ENCODE peak calls at places on chromosome 4, in nine cellular contexts. One of them, this sample, is unnamed.

GRCh38 chr4:89300490-89300889 is 7.1 kb downstream of the GPRIN3 start:
- DNase-seq in ovary: no peak
- DNase-seq in epithelial cell of esophagus: no peak
- DNase-seq in occipital lobe: no peak
- DNase-seq in HFF-Myc: no peak
- DNase-seq in effector memory CD8-positive, alpha-beta T cell: no peak
- DNase-seq in activated CD4-positive, alpha-beta T cell treated with anti-CD3 and anti-CD28 coated beads, Interleukin-2, amount 10 ng/mL, durations not matched to agents 7 days and 5 days: no peak
- DNase-seq in memory B cell: no peak
- DNase-seq in RWPE1: no peak
- DNase-seq in this sample: no peak

GRCh38 chr4:82528074-82528473 is 33.7 kb downstream of the TMEM150C start:
- DNase-seq in ovary: no peak
- DNase-seq in epithelial cell of esophagus: no peak
- DNase-seq in occipital lobe: no peak
- DNase-seq in HFF-Myc: no peak
- DNase-seq in effector memory CD8-positive, alpha-beta T cell: no peak
- DNase-seq in activated CD4-positive, alpha-beta T cell treated with anti-CD3 and anti-CD28 coated beads, Interleukin-2, amount 10 ng/mL, durations not matched to agents 7 days and 5 days: no peak
- DNase-seq in memory B cell: no peak
- DNase-seq in RWPE1: no peak
- DNase-seq in this sample: no peak

GRCh38 chr4:41360911-41361830 is 104.4 kb downstream of the UCHL1 start:
- DNase-seq in ovary: peak; percentile 26
- DNase-seq in epithelial cell of esophagus: peak; percentile 32
- DNase-seq in occipital lobe: peak; percentile 51
- DNase-seq in HFF-Myc: no peak
- DNase-seq in effector memory CD8-positive, alpha-beta T cell: no peak
- DNase-seq in activated CD4-positive, alpha-beta T cell treated with anti-CD3 and anti-CD28 coated beads, Interleukin-2, amount 10 ng/mL, durations not matched to agents 7 days and 5 days: no peak
- DNase-seq in memory B cell: no peak
- DNase-seq in RWPE1: peak; percentile 50
- DNase-seq in this sample: peak; percentile 46

GRCh38 chr4:108926058-108926457 is 163.2 kb upstream of the ETNPPL start:
- DNase-seq in ovary: no peak
- DNase-seq in epithelial cell of esophagus: peak; percentile 2
- DNase-seq in occipital lobe: no peak
- DNase-seq in HFF-Myc: peak; percentile 12
- DNase-seq in effector memory CD8-positive, alpha-beta T cell: no peak
- DNase-seq in activated CD4-positive, alpha-beta T cell treated with anti-CD3 and anti-CD28 coated beads, Interleukin-2, amount 10 ng/mL, durations not matched to agents 7 days and 5 days: no peak
- DNase-seq in memory B cell: no peak
- DNase-seq in RWPE1: no peak
- DNase-seq in this sample: no peak

GRCh38 chr4:163911891-163912290 is 417.4 kb downstream of the TMA16 start:
- DNase-seq in ovary: no peak
- DNase-seq in epithelial cell of esophagus: no peak
- DNase-seq in occipital lobe: no peak
- DNase-seq in HFF-Myc: no peak
- DNase-seq in effector memory CD8-positive, alpha-beta T cell: no peak
- DNase-seq in activated CD4-positive, alpha-beta T cell treated with anti-CD3 and anti-CD28 coated beads, Interleukin-2, amount 10 ng/mL, durations not matched to agents 7 days and 5 days: no peak
- DNase-seq in memory B cell: no peak
- DNase-seq in RWPE1: no peak
- DNase-seq in this sample: no peak

GRCh38 chr4:144300616-144301015 is 160.1 kb upstream of the GYPA start:
- DNase-seq in ovary: no peak
- DNase-seq in epithelial cell of esophagus: peak; percentile 69
- DNase-seq in occipital lobe: no peak
- DNase-seq in HFF-Myc: no peak
- DNase-seq in effector memory CD8-positive, alpha-beta T cell: no peak
- DNase-seq in activated CD4-positive, alpha-beta T cell treated with anti-CD3 and anti-CD28 coated beads, Interleukin-2, amount 10 ng/mL, durations not matched to agents 7 days and 5 days: no peak
- DNase-seq in memory B cell: no peak
- DNase-seq in RWPE1: no peak
- DNase-seq in this sample: no peak

GRCh38 chr4:11232004-11232403 is 196.7 kb downstream of the HS3ST1 start:
- DNase-seq in ovary: no peak
- DNase-seq in epithelial cell of esophagus: no peak
- DNase-seq in occipital lobe: no peak
- DNase-seq in HFF-Myc: no peak
- DNase-seq in effector memory CD8-positive, alpha-beta T cell: no peak
- DNase-seq in activated CD4-positive, alpha-beta T cell treated with anti-CD3 and anti-CD28 coated beads, Interleukin-2, amount 10 ng/mL, durations not matched to agents 7 days and 5 days: no peak
- DNase-seq in memory B cell: no peak
- DNase-seq in RWPE1: no peak
- DNase-seq in this sample: peak; percentile 64

GRCh38 chr4:73620115-73620792 is at the start of gene RASSF6:
- DNase-seq in ovary: peak; percentile 22
- DNase-seq in epithelial cell of esophagus: peak; percentile 88
- DNase-seq in occipital lobe: no peak
- DNase-seq in HFF-Myc: no peak
- DNase-seq in effector memory CD8-positive, alpha-beta T cell: no peak
- DNase-seq in activated CD4-positive, alpha-beta T cell treated with anti-CD3 and anti-CD28 coated beads, Interleukin-2, amount 10 ng/mL, durations not matched to agents 7 days and 5 days: no peak
- DNase-seq in memory B cell: peak; percentile 22
- DNase-seq in RWPE1: peak; percentile 65
- DNase-seq in this sample: peak; percentile 79

GRCh38 chr4:121551881-121552280 is 144.9 kb downstream of the ANXA5 start:
- DNase-seq in ovary: no peak
- DNase-seq in epithelial cell of esophagus: no peak
- DNase-seq in occipital lobe: no peak
- DNase-seq in HFF-Myc: no peak
- DNase-seq in effector memory CD8-positive, alpha-beta T cell: no peak
- DNase-seq in activated CD4-positive, alpha-beta T cell treated with anti-CD3 and anti-CD28 coated beads, Interleukin-2, amount 10 ng/mL, durations not matched to agents 7 days and 5 days: no peak
- DNase-seq in memory B cell: no peak
- DNase-seq in RWPE1: no peak
- DNase-seq in this sample: no peak

GRCh38 chr4:176256921-176257320 is 12.1 kb downstream of the ASB5 start:
- DNase-seq in ovary: no peak
- DNase-seq in epithelial cell of esophagus: peak; percentile 15
- DNase-seq in occipital lobe: no peak
- DNase-seq in HFF-Myc: no peak
- DNase-seq in effector memory CD8-positive, alpha-beta T cell: no peak
- DNase-seq in activated CD4-positive, alpha-beta T cell treated with anti-CD3 and anti-CD28 coated beads, Interleukin-2, amount 10 ng/mL, durations not matched to agents 7 days and 5 days: no peak
- DNase-seq in memory B cell: no peak
- DNase-seq in RWPE1: no peak
- DNase-seq in this sample: no peak

GRCh38 chr4:169189372-169189771 is 81.4 kb downstream of the SH3RF1 start:
- DNase-seq in ovary: no peak
- DNase-seq in epithelial cell of esophagus: no peak
- DNase-seq in occipital lobe: no peak
- DNase-seq in HFF-Myc: no peak
- DNase-seq in effector memory CD8-positive, alpha-beta T cell: no peak
- DNase-seq in activated CD4-positive, alpha-beta T cell treated with anti-CD3 and anti-CD28 coated beads, Interleukin-2, amount 10 ng/mL, durations not matched to agents 7 days and 5 days: no peak
- DNase-seq in memory B cell: no peak
- DNase-seq in RWPE1: no peak
- DNase-seq in this sample: no peak

GRCh38 chr4:12791536-12791935 is 692.6 kb downstream of the RAB28 start:
- DNase-seq in ovary: no peak
- DNase-seq in epithelial cell of esophagus: no peak
- DNase-seq in occipital lobe: no peak
- DNase-seq in HFF-Myc: no peak
- DNase-seq in effector memory CD8-positive, alpha-beta T cell: no peak
- DNase-seq in activated CD4-positive, alpha-beta T cell treated with anti-CD3 and anti-CD28 coated beads, Interleukin-2, amount 10 ng/mL, durations not matched to agents 7 days and 5 days: no peak
- DNase-seq in memory B cell: no peak
- DNase-seq in RWPE1: no peak
- DNase-seq in this sample: no peak

GRCh38 chr4:16794816-16795445 is 103.5 kb downstream of the LDB2 start:
- DNase-seq in ovary: peak; percentile 15
- DNase-seq in epithelial cell of esophagus: peak; percentile 4
- DNase-seq in occipital lobe: peak; percentile 13
- DNase-seq in HFF-Myc: peak; percentile 30
- DNase-seq in effector memory CD8-positive, alpha-beta T cell: peak; percentile 9
- DNase-seq in activated CD4-positive, alpha-beta T cell treated with anti-CD3 and anti-CD28 coated beads, Interleukin-2, amount 10 ng/mL, durations not matched to agents 7 days and 5 days: peak; percentile 59
- DNase-seq in memory B cell: no peak
- DNase-seq in RWPE1: no peak
- DNase-seq in this sample: peak; percentile 45

GRCh38 chr4:10184051-10184450 is 67.5 kb upstream of the WDR1 start:
- DNase-seq in ovary: no peak
- DNase-seq in epithelial cell of esophagus: no peak
- DNase-seq in occipital lobe: no peak
- DNase-seq in HFF-Myc: no peak
- DNase-seq in effector memory CD8-positive, alpha-beta T cell: no peak
- DNase-seq in activated CD4-positive, alpha-beta T cell treated with anti-CD3 and anti-CD28 coated beads, Interleukin-2, amount 10 ng/mL, durations not matched to agents 7 days and 5 days: no peak
- DNase-seq in memory B cell: no peak
- DNase-seq in RWPE1: no peak
- DNase-seq in this sample: no peak

GRCh38 chr4:1446502-1447153 is 40.4 kb upstream of the NKX1-1 start:
- DNase-seq in ovary: no peak
- DNase-seq in epithelial cell of esophagus: no peak
- DNase-seq in occipital lobe: no peak
- DNase-seq in HFF-Myc: no peak
- DNase-seq in effector memory CD8-positive, alpha-beta T cell: no peak
- DNase-seq in activated CD4-positive, alpha-beta T cell treated with anti-CD3 and anti-CD28 coated beads, Interleukin-2, amount 10 ng/mL, durations not matched to agents 7 days and 5 days: no peak
- DNase-seq in memory B cell: no peak
- DNase-seq in RWPE1: no peak
- DNase-seq in this sample: no peak

GRCh38 chr4:168397611-168398169 is 79.1 kb upstream of the DDX60 start:
- DNase-seq in ovary: no peak
- DNase-seq in epithelial cell of esophagus: no peak
- DNase-seq in occipital lobe: no peak
- DNase-seq in HFF-Myc: no peak
- DNase-seq in effector memory CD8-positive, alpha-beta T cell: no peak
- DNase-seq in activated CD4-positive, alpha-beta T cell treated with anti-CD3 and anti-CD28 coated beads, Interleukin-2, amount 10 ng/mL, durations not matched to agents 7 days and 5 days: no peak
- DNase-seq in memory B cell: no peak
- DNase-seq in RWPE1: no peak
- DNase-seq in this sample: no peak

GRCh38 chr4:12488672-12489071 is 995.5 kb downstream of the RAB28 start:
- DNase-seq in ovary: no peak
- DNase-seq in epithelial cell of esophagus: no peak
- DNase-seq in occipital lobe: no peak
- DNase-seq in HFF-Myc: no peak
- DNase-seq in effector memory CD8-positive, alpha-beta T cell: no peak
- DNase-seq in activated CD4-positive, alpha-beta T cell treated with anti-CD3 and anti-CD28 coated beads, Interleukin-2, amount 10 ng/mL, durations not matched to agents 7 days and 5 days: no peak
- DNase-seq in memory B cell: no peak
- DNase-seq in RWPE1: no peak
- DNase-seq in this sample: no peak

GRCh38 chr4:38583102-38583501 is 80.9 kb upstream of the KLF3 start:
- DNase-seq in ovary: no peak
- DNase-seq in epithelial cell of esophagus: no peak
- DNase-seq in occipital lobe: no peak
- DNase-seq in HFF-Myc: no peak
- DNase-seq in effector memory CD8-positive, alpha-beta T cell: peak; percentile 12
- DNase-seq in activated CD4-positive, alpha-beta T cell treated with anti-CD3 and anti-CD28 coated beads, Interleukin-2, amount 10 ng/mL, durations not matched to agents 7 days and 5 days: no peak
- DNase-seq in memory B cell: no peak
- DNase-seq in RWPE1: no peak
- DNase-seq in this sample: no peak

This sample was measured in PC-3.